ENCODE peak calls at places on chromosomes 5 and 9, in four cellular contexts. I, R, V and G are unnamed samples.

GRCh38 chr5:133032852-133033742 is 6.7 kb upstream of the ZCCHC10 start:
- DNase-seq in I (no peak), R (peak), V (peak), G (no peak)

GRCh38 chr9:38068616-38068865 is 486 bp downstream of the SHB start:
- DNase-seq in I (peak), V (no peak), R (peak), G (no peak)

GRCh38 chr5:12384005-12384404 is 479.8 kb upstream of the CTNND2 start:
- DNase-seq in I (no peak), R (no peak), V (no peak), G (no peak)

GRCh38 chr5:171630670-171631065 is 154.9 kb upstream of the SMIM23 start:
- DNase-seq in R (no peak), I (no peak), V (no peak), G (no peak)

GRCh38 chr5:132389453-132390286 is 20.2 kb downstream of the SLC22A5 start:
- DNase-seq in I (peak), V (no peak), R (no peak), G (no peak)

GRCh38 chr5:1352231-1352825 is 7.4 kb upstream of the CLPTM1L start:
- DNase-seq in R (no peak), V (no peak), I (no peak), G (no peak)

GRCh38 chr9:134002796-134003195 is 10.7 kb upstream of the VAV2 start:
- DNase-seq in V (no peak), R (no peak), I (no peak), G (no peak)

GRCh38 chr5:110956280-110956912 is 115.1 kb upstream of the TSLP start:
- DNase-seq in I (no peak), V (no peak), R (no peak), G (peak)

GRCh38 chr9:106613250-106613737 is 249.7 kb upstream of the ZNF462 start:
- DNase-seq in V (no peak), I (no peak), R (no peak), G (no peak)

GRCh38 chr9:134049236-134049635 is 18.6 kb downstream of the BRD3 start:
- DNase-seq in R (no peak), I (no peak), V (no peak), G (no peak)

GRCh38 chr5:53303105-53303504 is 177.3 kb upstream of the FST start:
- DNase-seq in V (no peak), R (no peak), I (no peak), G (no peak)

GRCh38 chr5:103014983-103015382 is 105.0 kb downstream of the GIN1 start:
- DNase-seq in R (no peak), V (no peak), I (no peak), G (no peak)

GRCh38 chr5:110965773-110966581 is 105.5 kb upstream of the TSLP start:
- DNase-seq in R (no peak), I (no peak), V (no peak), G (no peak)

GRCh38 chr9:89177401-89178161 is 1.0 kb downstream of the SHC3 start:
- DNase-seq in I (no peak), R (no peak), V (no peak), G (peak)

GRCh38 chr5:160651682-160652645 is 200.0 kb downstream of the ATP10B start:
- DNase-seq in V (no peak), R (no peak), I (no peak), G (no peak)

GRCh38 chr5:931570-932145 is 39.0 kb downstream of the TRIP13 start:
- DNase-seq in I (no peak), R (no peak), V (no peak), G (no peak)

GRCh38 chr5:177271113-177271512 is 32.4 kb downstream of the RAB24 start:
- DNase-seq in R (no peak), I (no peak), V (no peak), G (no peak)

GRCh38 chr5:112957970-112958773 is 18.4 kb upstream of the DCP2 start:
- DNase-seq in R (peak), V (peak), I (peak), G (no peak)

GRCh38 chr5:137376127-137376526 is 123.0 kb downstream of the SPOCK1 start:
- DNase-seq in I (no peak), R (no peak), V (no peak), G (peak)

GRCh38 chr5:7043797-7044196 is 330.6 kb downstream of the TENT4A start:
- DNase-seq in R (no peak), V (no peak), I (no peak), G (no peak)

GRCh38 chr5:80141147-80141671 is 106.1 kb downstream of the THBS4 start:
- DNase-seq in V (no peak), I (no peak), R (no peak), G (peak)

GRCh38 chr9:128913048-128913900 is 7.5 kb upstream of the PHYHD1 start:
- DNase-seq in V (no peak), R (peak), I (no peak), G (no peak)

GRCh38 chr9:88005146-88005750 is 30.9 kb upstream of the CDK20 start:
- DNase-seq in V (no peak), I (no peak), R (no peak), G (no peak)

GRCh38 chr5:146513462-146513861 is 2.5 kb downstream of the GPR151 start:
- DNase-seq in R (no peak), I (no peak), V (no peak), G (no peak)

GRCh38 chr5:146514575-146514974 is 1.4 kb downstream of the GPR151 start:
- DNase-seq in R (no peak), I (no peak), V (no peak), G (no peak)

GRCh38 chr5:146519554-146519953 is 3.6 kb upstream of the GPR151 start:
- DNase-seq in R (no peak), V (no peak), I (no peak), G (no peak)

GRCh38 chr5:146515473-146516150 is 378 bp downstream of the GPR151 start:
- DNase-seq in I (no peak), V (no peak), R (no peak), G (no peak)

GRCh38 chr5:146516151-146516475 is at the start of gene GPR151:
- DNase-seq in V (no peak), R (no peak), I (no peak), G (no peak)
- TF ChIP-seq NR3C1 in V (no peak), R (no peak), I (no peak), G (no peak)

GRCh38 chr5:14237313-14238086 is 94.4 kb downstream of the TRIO start:
- DNase-seq in I (no peak), V (no peak), R (no peak), G (no peak)
- TF ChIP-seq NR3C1 in I (no peak), V (no peak), R (no peak), G (no peak)

GRCh38 chr9:132228062-132228461 is 66.2 kb downstream of the NTNG2 start:
- DNase-seq in R (no peak), V (no peak), I (no peak), G (no peak)
- TF ChIP-seq NR3C1 in R (no peak), V (no peak), I (no peak), G (no peak)

DNA sequence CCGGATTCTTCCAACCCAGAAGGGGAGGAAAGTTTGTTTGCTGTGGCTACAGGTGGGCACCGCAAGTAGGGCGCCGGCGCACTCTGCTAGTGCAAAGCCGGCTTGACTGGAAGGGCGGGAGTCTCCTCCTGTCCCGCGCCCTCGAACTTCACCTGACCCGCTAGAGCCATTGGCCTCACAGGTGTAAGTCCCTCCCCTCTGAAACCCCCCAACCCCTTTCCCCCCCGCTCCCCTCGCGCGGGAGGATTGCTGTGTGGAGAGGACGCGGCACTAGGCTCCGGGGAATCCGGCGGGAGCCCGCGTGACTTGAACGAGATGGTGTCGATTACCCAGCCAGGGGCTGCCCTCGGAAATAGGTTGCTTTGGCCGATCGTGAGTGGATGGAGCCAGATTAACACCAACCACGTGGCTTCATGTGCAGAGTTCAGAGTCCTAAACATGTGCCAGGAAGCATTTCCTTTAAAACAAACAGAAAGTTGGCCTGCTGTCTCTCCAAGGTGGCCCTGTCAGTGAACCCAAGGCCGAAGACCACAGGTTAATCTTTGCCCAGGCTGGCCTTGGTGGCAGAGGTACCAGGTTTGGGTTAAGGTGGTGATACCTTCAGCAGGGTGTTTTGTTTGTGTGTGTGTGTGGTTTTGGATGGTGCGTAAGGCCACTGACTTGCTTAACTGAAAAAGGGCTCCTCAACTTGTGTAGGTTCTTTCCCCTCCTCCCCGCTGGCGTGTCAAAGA is 1.0 kb downstream of the IQGAP2 start:
- DNase-seq in V (peak), R (peak), I (peak), G (no peak)
- TF ChIP-seq NR3C1 in V (no peak), R (no peak), I (no peak), G (no peak)

GRCh38 chr9:92634712-92635605 is 35.0 kb downstream of the IPPK start:
- DNase-seq in V (peak), R (peak), I (peak), G (peak)

GRCh38 chr9:92632641-92633040 is 37.3 kb downstream of the IPPK start:
- DNase-seq in R (no peak), V (no peak), I (no peak), G (no peak)

GRCh38 chr9:92635760-92636159 is 34.2 kb downstream of the IPPK start:
- DNase-seq in I (no peak), R (no peak), V (no peak), G (no peak)

GRCh38 chr9:92631452-92632211 is 38.3 kb downstream of the IPPK start:
- DNase-seq in V (no peak), I (no peak), R (no peak), G (no peak)

DNA sequence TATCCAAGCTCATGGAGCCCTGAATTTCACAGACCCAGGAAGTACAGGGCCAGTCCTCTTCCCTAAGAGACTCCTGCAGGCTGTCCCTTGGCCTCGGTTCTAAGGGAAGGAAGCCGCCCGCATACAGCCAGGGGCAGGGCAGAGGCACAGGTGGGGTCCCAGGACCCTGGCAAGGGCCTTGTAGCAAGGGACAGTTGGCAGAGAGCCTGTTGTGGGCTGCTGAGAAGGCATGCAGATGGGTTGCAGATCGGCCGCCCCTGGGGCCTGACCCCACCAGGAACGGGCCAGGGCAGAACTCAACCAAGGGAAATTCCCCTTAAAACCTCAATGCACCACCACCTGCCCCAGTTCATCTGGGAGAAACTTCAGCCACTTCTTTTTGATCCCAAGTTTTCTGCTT is 36.1 kb downstream of the IPPK start:
- DNase-seq in I (no peak), R (no peak), V (no peak), G (no peak)
- TF ChIP-seq NR3C1 in I (no peak), R (no peak), V (no peak), G (no peak)

GRCh38 chr5:131110256-131110594 is 54.8 kb downstream of the HINT1 start:
- DNase-seq in V (no peak), R (no peak), I (no peak), G (no peak)

GRCh38 chr5:131107128-131107527 is 57.9 kb downstream of the HINT1 start:
- DNase-seq in V (no peak), I (no peak), R (no peak), G (no peak)

GRCh38 chr5:131109540-131110255 is 55.4 kb downstream of the HINT1 start:
- DNase-seq in I (peak), R (peak), V (peak), G (no peak)

DNA sequence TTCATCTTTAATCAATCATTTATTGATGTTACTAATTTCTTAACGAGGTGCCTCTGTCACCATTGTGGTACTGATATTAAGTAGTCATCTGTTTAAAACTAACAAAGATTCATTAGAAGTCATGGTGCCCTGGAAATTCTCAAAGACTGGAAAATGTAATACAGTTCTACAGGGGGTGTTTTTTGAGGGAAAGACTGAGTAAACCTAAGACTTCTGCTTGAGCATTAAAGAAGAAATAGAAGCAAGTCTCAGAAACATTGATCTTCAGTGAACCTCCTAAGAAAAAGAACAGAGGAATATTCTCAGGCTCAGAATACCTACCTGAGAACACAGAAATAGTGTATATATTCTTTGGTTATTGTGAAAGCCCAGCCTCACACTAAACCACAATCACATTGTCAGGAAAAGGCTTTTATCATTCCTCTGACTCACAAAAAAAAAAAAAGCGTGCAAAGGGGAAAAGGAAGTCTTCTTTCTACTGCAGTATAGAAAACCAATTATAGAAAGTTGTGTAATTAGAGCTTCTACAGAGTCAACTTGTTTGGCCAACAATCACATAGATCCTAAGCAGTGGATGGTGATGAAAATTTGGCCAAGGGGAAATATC is 60.8 kb downstream of the HINT1 start:
- DNase-seq in R (no peak), V (no peak), I (no peak), G (no peak)
- TF ChIP-seq NR3C1 in R (no peak), V (no peak), I (no peak), G (no peak)